ENCODE peak calls at places on chromosomes 12 and 14, in ten cellular contexts. R is tibial artery, Y is Peyer's patch, X is neural progenitor cell, U is prostate gland, W is esophagus squamous epithelium, E is heart right ventricle, K is PC-3, Q is cardiac muscle cell, J is GM06990. H is an unnamed sample. For H3K27me3 and H3K36me3, the result is how much of the 10 kb centered on the place peaks cover.

GRCh38 chr14:68794130-68794855 is 1.4 kb upstream of the ZFP36L1 start:
- DNase-seq in R (peak), Y (peak), X (peak), U (peak), W (peak), E (peak), K (peak), Q (peak), J (peak), H (peak)

GRCh38 chr12:27193854-27194544 is 50.1 kb upstream of the STK38L start:
- DNase-seq in R (peak), Y (no peak), X (no peak), U (peak), W (no peak), E (peak), K (no peak), Q (peak), J (no peak), H (no peak)

GRCh38 chr12:130354407-130354806 is 16.7 kb downstream of the PIWIL1 start:
- DNase-seq in R (no peak), Y (no peak), X (no peak), U (no peak), W (no peak), E (no peak), K (no peak), Q (no peak), J (no peak), H (no peak)

GRCh38 chr12:47085815-47086252 is 6.1 kb upstream of the AMIGO2 start:
- DNase-seq in R (no peak), Y (peak), X (no peak), U (no peak), W (no peak), E (peak), K (peak), Q (no peak), J (no peak), H (no peak)

GRCh38 chr12:41476499-41476898 is 288.4 kb downstream of the PDZRN4 start:
- DNase-seq in R (no peak), Y (no peak), X (no peak), U (no peak), W (no peak), E (no peak), K (no peak), Q (no peak), J (no peak), H (no peak)

GRCh38 chr14:30195946-30196345 is 268.3 kb upstream of the PRKD1 start:
- DNase-seq in R (no peak), Y (no peak), X (no peak), U (no peak), W (no peak), E (no peak), K (no peak), Q (no peak), J (no peak), H (no peak)

GRCh38 chr12:19021646-19022045 is 107.9 kb upstream of the PLEKHA5 start:
- DNase-seq in R (no peak), Y (no peak), X (no peak), U (no peak), W (no peak), E (no peak), K (peak), Q (no peak), J (no peak), H (no peak)

GRCh38 chr12:27732281-27732680 is 21.6 kb downstream of the MRPS35 start:
- DNase-seq in R (no peak), Y (no peak), X (no peak), U (no peak), W (no peak), E (no peak), K (peak), Q (peak), J (no peak), H (no peak)

GRCh38 chr12:131980263-131980662 is 30.5 kb downstream of the EP400 start:
- DNase-seq in R (no peak), Y (no peak), X (no peak), U (no peak), W (no peak), E (no peak), K (peak), Q (no peak), J (no peak), H (no peak)

GRCh38 chr12:100427078-100427477 is 46.6 kb upstream of the NR1H4 start:
- DNase-seq in R (no peak), Y (no peak), X (no peak), U (no peak), W (no peak), E (no peak), K (peak), Q (no peak), J (no peak), H (no peak)

GRCh38 chr12:496736-497135 is 37.0 kb downstream of the B4GALNT3 start:
- DNase-seq in R (no peak), Y (no peak), X (no peak), U (no peak), W (no peak), E (no peak), K (no peak), Q (no peak), J (no peak), H (no peak)

GRCh38 chr12:104519190-104519857 is 62.6 kb downstream of the CHST11 start:
- DNase-seq in R (no peak), Y (peak), X (no peak), U (no peak), W (no peak), E (no peak), K (no peak), Q (no peak), J (no peak), H (no peak)

GRCh38 chr12:18706798-18707197 is 31.0 kb downstream of the PLCZ1 start:
- DNase-seq in R (no peak), Y (no peak), X (no peak), U (no peak), W (no peak), E (no peak), K (peak), Q (no peak), J (no peak), H (no peak)

GRCh38 chr14:99968156-99968920 is 96.9 kb upstream of the EVL start:
- DNase-seq in R (no peak), Y (no peak), X (no peak), U (no peak), W (no peak), E (no peak), K (peak), Q (no peak), J (no peak), H (no peak)

GRCh38 chr14:93946506-93947170 is 19.5 kb downstream of the FAM181A start:
- DNase-seq in R (no peak), Y (no peak), X (no peak), U (no peak), W (no peak), E (no peak), K (no peak), Q (no peak), J (no peak), H (no peak)

GRCh38 chr14:71372411-71372838 is 465.2 kb downstream of the PCNX1 start:
- DNase-seq in R (no peak), Y (no peak), X (no peak), U (peak), W (no peak), E (no peak), K (peak), Q (no peak), J (no peak), H (no peak)

GRCh38 chr12:67758119-67758873 is 109.8 kb downstream of the DYRK2 start:
- DNase-seq in R (no peak), Y (peak), X (no peak), U (no peak), W (no peak), E (no peak), K (no peak), Q (no peak), J (peak), H (no peak)

GRCh38 chr12:46342562-46343033 is 30.0 kb downstream of the SLC38A2 start:
- DNase-seq in R (peak), Y (peak), X (peak), U (peak), W (no peak), E (peak), K (peak), Q (no peak), J (no peak), H (no peak)

GRCh38 chr12:61667676-61668075 is 592.5 kb upstream of the USP15 start:
- DNase-seq in R (no peak), Y (no peak), X (peak), U (no peak), W (no peak), E (no peak), K (no peak), Q (no peak), J (no peak), H (no peak)

GRCh38 chr12:40338071-40338470 is 113.3 kb downstream of the LRRK2 start:
- DNase-seq in R (no peak), Y (no peak), X (no peak), U (no peak), W (no peak), E (no peak), K (no peak), Q (no peak), J (no peak), H (no peak)

GRCh38 chr14:87615822-87616679 is 376.9 kb downstream of the GALC start:
- DNase-seq in R (no peak), Y (no peak), X (peak), U (peak), W (no peak), E (peak), K (peak), Q (peak), J (no peak), H (peak)

GRCh38 chr12:3752096-3752709 is 706 bp downstream of the CRACR2A start:
- DNase-seq in R (no peak), Y (peak), X (no peak), U (peak), W (no peak), E (peak), K (no peak), Q (no peak), J (peak), H (peak)

GRCh38 chr12:4064008-4064407 is 190.8 kb upstream of the PARP11 start:
- DNase-seq in R (no peak), Y (no peak), X (no peak), U (no peak), W (no peak), E (no peak), K (no peak), Q (no peak), J (no peak), H (no peak)

GRCh38 chr12:53844989-53845836 is 93.4 kb upstream of the HOXC13 start:
- DNase-seq in R (no peak), Y (no peak), X (no peak), U (peak), W (no peak), E (no peak), K (peak), Q (peak), J (no peak), H (no peak)

GRCh38 chr14:88422919-88423318 is 37.5 kb downstream of the SPATA7 start:
- DNase-seq in R (no peak), Y (no peak), X (no peak), U (no peak), W (no peak), E (no peak), K (peak), Q (no peak), J (no peak), H (no peak)

GRCh38 chr12:124684971-124685688 is 117.7 kb upstream of the NCOR2 start:
- DNase-seq in R (peak), Y (no peak), X (no peak), U (peak), W (no peak), E (no peak), K (peak), Q (no peak), J (no peak), H (no peak)

GRCh38 chr12:30794591-30795409 is 40.0 kb upstream of the CAPRIN2 start:
- DNase-seq in R (no peak), Y (no peak), X (no peak), U (no peak), W (no peak), E (no peak), K (peak), Q (no peak), J (no peak), H (no peak)

GRCh38 chr14:50333010-50333409 is 20.9 kb downstream of the DMAC2L start:
- DNase-seq in R (no peak), Y (no peak), X (no peak), U (no peak), W (no peak), E (peak), K (peak), Q (no peak), J (no peak), H (no peak)

GRCh38 chr12:18752280-18752920 is 14.5 kb downstream of the CAPZA3 start:
- DNase-seq in R (no peak), Y (no peak), X (peak), U (no peak), W (no peak), E (peak), K (peak), Q (no peak), J (no peak), H (no peak)

GRCh38 chr12:47870175-47870781 is 34.5 kb downstream of the VDR start:
- DNase-seq in R (peak), Y (peak), X (peak), U (no peak), W (no peak), E (peak), K (peak), Q (peak), J (no peak), H (no peak)

GRCh38 chr14:50410921-50411320 is 14.2 kb upstream of the CDKL1 start:
- DNase-seq in R (no peak), Y (no peak), X (no peak), U (no peak), W (no peak), E (no peak), K (peak), Q (no peak), J (no peak), H (no peak)

GRCh38 chr12:121230538-121230907 is 20.6 kb downstream of the P2RX4 start:
- DNase-seq in R (no peak), Y (no peak), X (no peak), U (no peak), W (no peak), E (no peak), K (no peak), Q (no peak), J (no peak), H (no peak)

GRCh38 chr12:3576891-3577290 is 85.9 kb downstream of the PRMT8 start:
- DNase-seq in R (no peak), Y (no peak), X (no peak), U (no peak), W (no peak), E (no peak), K (no peak), Q (no peak), J (no peak), H (no peak)

GRCh38 chr12:77965790-77966189 is 135.1 kb downstream of the NAV3 start:
- DNase-seq in R (no peak), Y (no peak), X (no peak), U (no peak), W (no peak), E (no peak), K (no peak), Q (no peak), J (no peak), H (no peak)

GRCh38 chr14:68474741-68475140 is 318.1 kb downstream of the ZFP36L1 start:
- DNase-seq in R (no peak), Y (no peak), X (no peak), U (peak), W (no peak), E (no peak), K (peak), Q (no peak), J (no peak), H (no peak)

GRCh38 chr12:15794836-15795235 is 5.6 kb upstream of the EPS8 start:
- DNase-seq in R (no peak), Y (no peak), X (no peak), U (no peak), W (no peak), E (no peak), K (no peak), Q (no peak), J (no peak), H (no peak)

GRCh38 chr12:53190108-53190729 is 9.5 kb upstream of the CSAD start:
- DNase-seq in R (peak), Y (no peak), X (peak), U (peak), W (no peak), E (peak), K (peak), Q (peak), J (no peak), H (no peak)

GRCh38 chr14:54652188-54652889 is 85.4 kb downstream of the SAMD4A start:
- DNase-seq in R (peak), Y (peak), X (peak), U (peak), W (peak), E (peak), K (peak), Q (peak), J (no peak), H (peak)

GRCh38 chr14:90610641-90611040 is 205.6 kb downstream of the TTC7B start:
- DNase-seq in R (no peak), Y (no peak), X (no peak), U (no peak), W (no peak), E (no peak), K (no peak), Q (no peak), J (no peak), H (no peak)

DNA sequence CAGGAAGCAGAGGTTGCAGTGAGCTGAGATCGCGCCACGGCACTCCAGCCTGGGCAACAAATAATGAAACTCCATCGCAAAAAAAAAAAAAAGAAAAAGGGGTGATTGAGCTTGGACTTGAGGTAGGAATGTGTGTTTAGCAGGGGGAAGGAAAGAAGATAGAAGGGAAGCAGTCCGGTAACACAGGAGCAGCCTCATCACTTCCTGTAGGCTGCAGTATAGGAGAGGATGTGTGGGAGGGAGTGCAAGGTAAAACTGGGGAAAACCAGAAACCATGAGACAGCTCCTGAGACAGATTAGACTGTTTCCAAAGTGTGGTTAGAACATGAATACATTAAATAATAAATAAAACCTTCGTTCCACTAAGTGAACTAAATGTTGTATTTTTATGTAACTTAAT is 49.2 kb downstream of the FGD4 start:
- DNase-seq in R (no peak), Y (no peak), X (no peak), U (no peak), W (no peak), E (no peak), K (no peak), Q (no peak), J (no peak), H (no peak)
- TF ChIP-seq CTCF in R (no peak), Y (no peak), X (no peak), U (no peak), W (no peak), E (no peak), K (no peak), Q (no peak), J (no peak), H (no peak)

DNA sequence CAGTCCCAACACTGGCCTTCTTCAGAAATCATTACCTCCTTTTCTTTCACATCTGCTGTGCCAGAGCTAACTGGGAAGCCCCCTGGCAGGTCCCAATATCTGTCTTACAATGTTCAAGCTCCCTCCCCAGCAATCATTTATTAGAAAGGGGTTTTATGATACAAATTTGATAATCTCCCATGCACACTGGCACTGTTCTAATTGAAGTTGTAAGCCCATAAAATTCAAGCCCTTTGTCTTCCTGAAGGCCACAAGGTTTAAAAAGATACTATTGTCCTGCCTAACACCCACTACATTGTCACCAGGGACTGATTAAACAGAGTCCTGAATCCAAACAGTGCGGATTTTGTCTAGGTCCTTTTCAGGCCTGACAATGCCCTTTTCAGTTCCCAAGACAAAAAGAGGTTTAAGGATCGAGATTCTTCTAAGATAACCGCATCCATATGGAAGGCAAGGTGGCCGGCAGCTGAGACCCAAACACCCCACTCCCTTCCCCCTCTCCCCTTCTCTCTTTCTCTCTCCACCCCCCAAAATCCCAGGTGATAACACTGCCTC is 3.3 kb downstream of the NKX2-8 start:
- DNase-seq in R (no peak), Y (no peak), X (peak), U (no peak), W (no peak), E (no peak), K (no peak), Q (no peak), J (no peak), H (no peak)
- H3K27me3 ChIP-seq in R (half or more), Y (under half), X (half or more), U (under half), W (under half), E (half or more), K (under half), Q (half or more), J (under half), H (under half)

GRCh38 chr12:14479004-14479403 is 88.7 kb downstream of the PLBD1 start:
- DNase-seq in R (no peak), Y (no peak), X (no peak), U (no peak), W (no peak), E (no peak), K (no peak), Q (no peak), J (no peak), H (no peak)

GRCh38 chr12:14471497-14471896 is 96.2 kb downstream of the PLBD1 start:
- DNase-seq in R (no peak), Y (no peak), X (no peak), U (no peak), W (no peak), E (no peak), K (no peak), Q (no peak), J (no peak), H (no peak)

GRCh38 chr12:14473707-14474287 is 93.9 kb downstream of the PLBD1 start:
- DNase-seq in R (no peak), Y (no peak), X (peak), U (no peak), W (no peak), E (no peak), K (peak), Q (no peak), J (no peak), H (no peak)
- H3K36me3 ChIP-seq in R (half or more), Y (half or more), X (half or more), U (under half), W (under half), E (half or more), K (under half), Q (under half), J (under half), H (under half)

GRCh38 chr12:51361419-51362016 is 15.0 kb upstream of the CELA1 start:
- DNase-seq in R (no peak), Y (no peak), X (no peak), U (no peak), W (no peak), E (no peak), K (no peak), Q (no peak), J (no peak), H (no peak)
- TF ChIP-seq CTCF in R (no peak), Y (no peak), X (peak), U (no peak), W (no peak), E (no peak), K (no peak), Q (no peak), J (no peak), H (no peak)

H was measured in lung.